ENCODE peak calls at places on chromosomes 2 and 18, in four cellular contexts. O is colonic mucosa, R is Panc1, F is lung. T is an unnamed sample.

GRCh38 chr2:150479075-150479915 is 8.2 kb downstream of the RND3 start:
- DNase-seq in O (no peak), R (no peak), F (no peak), T (no peak)

GRCh38 chr2:150135223-150135883 is 352.1 kb downstream of the RND3 start:
- DNase-seq in O (peak; percentile 67), F (no peak), R (no peak), T (no peak)

GRCh38 chr18:59908790-59909189 is 9.0 kb downstream of the PMAIP1 start:
- DNase-seq in F (no peak), R (no peak), O (no peak), T (no peak)

GRCh38 chr2:121925466-121925865 is 170.0 kb downstream of the TSN start:
- DNase-seq in R (no peak), F (no peak), O (no peak), T (no peak)

GRCh38 chr2:97740590-97741182 is 27.3 kb downstream of the ZAP70 start:
- DNase-seq in O (peak; percentile 42), R (peak; percentile 42), F (peak; percentile 48), T (no peak)

GRCh38 chr2:202847693-202848524 is 23.7 kb downstream of the ICA1L start:
- DNase-seq in F (no peak), O (no peak), R (no peak), T (no peak)

GRCh38 chr2:226796012-226796839 is 3.4 kb downstream of the IRS1 start:
- DNase-seq in O (no peak), R (no peak), F (no peak), T (no peak)

GRCh38 chr2:64228126-64228678 is 84.0 kb upstream of the PELI1 start:
- DNase-seq in R (no peak), O (peak; percentile 83), F (peak; percentile 76), T (no peak)

GRCh38 chr2:181036848-181037603 is 56.6 kb downstream of the UBE2E3 start:
- DNase-seq in O (no peak), R (peak; percentile 62), F (no peak), T (no peak)

GRCh38 chr2:64359176-64359891 is 94.6 kb upstream of the LGALSL start:
- DNase-seq in R (no peak), F (no peak), O (no peak), T (no peak)

GRCh38 chr2:149490296-149490695 is 97.3 kb downstream of the MMADHC start:
- DNase-seq in F (no peak), R (no peak), O (no peak), T (no peak)

GRCh38 chr18:55380574-55380973 is 207.4 kb downstream of the TCF4 start:
- DNase-seq in F (no peak), O (no peak), R (no peak), T (no peak)
- H3K4me1 ChIP-seq in F (peaks cover 2% of the 10 kb centered on the region), O (no peaks in the 10 kb centered on the region), R (no peaks in the 10 kb centered on the region), T (no peaks in the 10 kb centered on the region)

GRCh38 chr2:160207271-160207670 is 7.2 kb upstream of the ITGB6 start:
- DNase-seq in F (no peak), O (no peak), R (no peak), T (no peak)
- H3K4me1 ChIP-seq in F (peaks cover 5% of the 10 kb centered on the region), O (no peaks in the 10 kb centered on the region), R (peaks cover 72% of the 10 kb centered on the region), T (peaks cover 31% of the 10 kb centered on the region)

DNA sequence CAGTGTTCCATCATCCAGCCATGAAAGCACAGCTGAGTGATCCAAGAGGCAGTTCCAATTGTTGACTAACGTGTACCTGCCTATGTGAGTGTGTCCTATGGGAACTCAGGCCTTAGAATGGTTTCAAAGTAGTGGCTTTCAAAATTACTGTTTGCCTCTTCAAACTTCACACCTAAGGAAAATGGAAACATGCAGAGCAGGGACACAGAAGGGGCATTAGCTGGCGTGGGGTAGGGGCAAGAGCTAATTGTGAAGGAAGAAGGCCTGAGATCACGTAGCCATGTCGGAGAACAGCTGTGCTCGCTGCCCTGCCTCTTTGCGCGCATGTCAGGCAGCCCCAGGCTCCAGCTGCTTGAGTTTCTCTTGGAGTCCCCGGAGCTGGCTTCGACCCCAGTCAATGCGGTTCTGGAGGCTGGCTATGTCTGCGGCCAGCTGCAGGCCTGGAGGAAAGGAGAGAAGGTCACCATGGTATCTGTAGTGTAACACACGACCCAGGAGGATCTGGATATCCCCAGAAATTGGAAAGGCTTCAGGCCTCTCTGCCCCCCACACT is 3.8 kb upstream of the IMP4 start:
- DNase-seq in R (no peak), F (no peak), O (peak; percentile 15), T (no peak)
- H3K4me1 ChIP-seq in R (peaks cover 12% of the 10 kb centered on the region), F (peaks cover 3% of the 10 kb centered on the region), O (peaks cover 4% of the 10 kb centered on the region), T (peaks cover 21% of the 10 kb centered on the region)

DNA sequence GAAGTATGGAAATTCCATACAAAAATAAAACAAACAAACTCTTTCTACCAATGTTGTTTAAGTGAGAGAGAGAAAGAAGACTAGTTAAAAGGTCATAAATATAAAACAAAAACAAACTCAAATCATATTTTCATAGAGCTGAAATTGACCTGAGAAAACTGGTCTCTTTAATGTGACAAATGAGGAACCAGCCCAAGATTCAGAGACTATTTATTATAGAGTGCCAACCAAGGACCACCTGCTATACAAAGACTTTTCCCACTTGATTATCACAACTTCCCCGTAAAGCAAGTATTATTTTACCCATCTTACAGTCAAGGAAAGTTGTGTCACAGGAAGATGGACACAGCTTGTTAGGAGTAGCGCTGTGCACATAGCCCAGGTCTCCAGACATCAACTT is 13.3 kb downstream of the ANKRD44 start:
- DNase-seq in O (no peak), R (no peak), F (no peak), T (no peak)
- H3K4me1 ChIP-seq in O (no peaks in the 10 kb centered on the region), R (peaks cover 13% of the 10 kb centered on the region), F (peaks cover 15% of the 10 kb centered on the region), T (peaks cover 22% of the 10 kb centered on the region)

DNA sequence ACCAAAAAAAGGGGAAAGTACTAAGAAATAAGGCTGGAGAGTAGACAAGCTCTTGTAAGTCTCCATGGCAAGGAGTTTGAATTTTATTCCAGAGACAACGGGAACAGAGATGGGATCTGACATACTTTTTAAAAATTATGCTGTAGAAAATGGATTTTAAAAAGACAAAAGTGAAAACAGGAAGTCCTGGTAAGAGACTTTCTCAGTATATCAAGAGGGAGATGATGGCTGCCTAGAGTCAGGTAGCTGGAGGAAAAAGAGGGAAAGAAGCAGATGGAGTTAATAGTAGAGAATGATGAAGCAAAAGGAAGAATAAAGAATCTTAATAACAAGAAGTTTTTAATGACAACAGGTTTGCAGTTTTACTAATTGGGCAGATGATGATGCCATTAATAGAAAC is 168.1 kb downstream of the SRBD1 start:
- DNase-seq in R (no peak), O (no peak), F (no peak), T (no peak)
- H3K4me1 ChIP-seq in R (no peaks in the 10 kb centered on the region), O (no peaks in the 10 kb centered on the region), F (peaks cover 4% of the 10 kb centered on the region), T (no peaks in the 10 kb centered on the region)

GRCh38 chr18:6955304-6955703 is 162.3 kb downstream of the LAMA1 start:
- DNase-seq in O (no peak), F (no peak), R (no peak), T (no peak)
- H3K4me1 ChIP-seq in O (no peaks in the 10 kb centered on the region), F (no peaks in the 10 kb centered on the region), R (no peaks in the 10 kb centered on the region), T (no peaks in the 10 kb centered on the region)